ENCODE peak calls at places on chromosomes 12 and 14, in eight cellular contexts. V, S, Q, L, F, K, W and T are unnamed samples.

GRCh38 chr12:50786498-50787231 is 22.8 kb downstream of the ATF1 start:
- DNase-seq in V (peak; percentile 96), W (peak; percentile 95), K (no peak), S (no peak), Q (no peak), F (peak; percentile 14), L (peak; percentile 96), T (peak; percentile 86)

GRCh38 chr12:19186722-19187661 is 57.5 kb downstream of the PLEKHA5 start:
- DNase-seq in L (peak; percentile 82), K (no peak), S (no peak), W (peak; percentile 74), F (peak; percentile 77), Q (no peak), V (peak; percentile 75), T (no peak)

GRCh38 chr12:48189331-48190125 is 6.1 kb downstream of the CCDC184 start:
- DNase-seq in V (peak; percentile 72), F (peak; percentile 76), L (peak; percentile 82), W (peak; percentile 85), K (peak; percentile 74), S (no peak), Q (peak; percentile 86), T (peak; percentile 83)

GRCh38 chr12:92096346-92097136 is 49.1 kb downstream of the BTG1 start:
- DNase-seq in S (no peak), F (no peak), W (peak; percentile 49), Q (no peak), L (no peak), K (no peak), V (peak; percentile 17), T (peak; percentile 65)

GRCh38 chr12:123058980-123059379 is 78.5 kb downstream of the ARL6IP4 start:
- DNase-seq in S (peak; percentile 46), Q (no peak), V (peak; percentile 80), W (peak; percentile 86), K (no peak), F (no peak), L (no peak), T (no peak)

GRCh38 chr14:100063314-100063941 is 1.8 kb upstream of the EVL start:
- DNase-seq in S (no peak), Q (no peak), F (no peak), L (no peak), V (no peak), W (no peak), K (no peak), T (no peak)

GRCh38 chr14:96267336-96267735 is 11.3 kb downstream of the BDKRB1 start:
- DNase-seq in Q (no peak), F (no peak), W (peak; percentile 91), S (no peak), L (peak; percentile 79), K (no peak), V (peak; percentile 93), T (peak; percentile 53)

GRCh38 chr12:66409195-66409871 is 107.0 kb downstream of the HELB start:
- DNase-seq in W (peak; percentile 75), Q (peak; percentile 36), F (peak; percentile 84), L (peak; percentile 85), S (no peak), V (peak; percentile 81), K (no peak), T (peak; percentile 66)

GRCh38 chr12:76636141-76636692 is 76.6 kb upstream of the OSBPL8 start:
- DNase-seq in K (no peak), Q (no peak), L (peak; percentile 60), S (no peak), V (no peak), F (peak; percentile 30), W (no peak), T (no peak)

GRCh38 chr12:3705349-3705675 is 47.6 kb downstream of the CRACR2A start:
- DNase-seq in K (no peak), W (no peak), S (no peak), L (no peak), V (no peak), Q (no peak), F (no peak), T (no peak)

GRCh38 chr14:68945585-68946289 is 33.4 kb downstream of the ACTN1 start:
- DNase-seq in K (no peak), W (no peak), F (no peak), L (no peak), S (no peak), Q (no peak), V (no peak), T (no peak)

GRCh38 chr12:67747869-67748760 is 99.6 kb downstream of the DYRK2 start:
- DNase-seq in F (no peak), Q (peak; percentile 71), W (peak; percentile 41), V (peak; percentile 64), K (peak; percentile 77), L (peak; percentile 51), S (no peak), T (no peak)

GRCh38 chr12:121992059-121992879 is 29.4 kb upstream of the BCL7A start:
- DNase-seq in V (peak; percentile 99), L (peak; percentile 98), K (no peak), W (peak; percentile 77), Q (peak; percentile 27), S (peak; percentile 73), F (no peak), T (peak; percentile 95)

GRCh38 chr14:65834812-65835211 is 422.3 kb downstream of the FUT8 start:
- DNase-seq in W (no peak), V (no peak), F (peak; percentile 14), S (no peak), K (no peak), Q (no peak), L (no peak), T (no peak)

GRCh38 chr14:65833256-65833880 is 420.8 kb downstream of the FUT8 start:
- DNase-seq in K (no peak), V (peak; percentile 8), W (no peak), L (no peak), Q (peak; percentile 41), F (no peak), S (no peak), T (no peak)

GRCh38 chr14:65835501-65835900 is 423.0 kb downstream of the FUT8 start:
- DNase-seq in K (no peak), S (no peak), W (no peak), F (no peak), Q (no peak), L (no peak), V (no peak), T (no peak)

GRCh38 chr14:65834051-65834450 is 421.5 kb downstream of the FUT8 start:
- DNase-seq in L (no peak), K (no peak), Q (no peak), W (no peak), S (no peak), V (no peak), F (no peak), T (no peak)

DNA sequence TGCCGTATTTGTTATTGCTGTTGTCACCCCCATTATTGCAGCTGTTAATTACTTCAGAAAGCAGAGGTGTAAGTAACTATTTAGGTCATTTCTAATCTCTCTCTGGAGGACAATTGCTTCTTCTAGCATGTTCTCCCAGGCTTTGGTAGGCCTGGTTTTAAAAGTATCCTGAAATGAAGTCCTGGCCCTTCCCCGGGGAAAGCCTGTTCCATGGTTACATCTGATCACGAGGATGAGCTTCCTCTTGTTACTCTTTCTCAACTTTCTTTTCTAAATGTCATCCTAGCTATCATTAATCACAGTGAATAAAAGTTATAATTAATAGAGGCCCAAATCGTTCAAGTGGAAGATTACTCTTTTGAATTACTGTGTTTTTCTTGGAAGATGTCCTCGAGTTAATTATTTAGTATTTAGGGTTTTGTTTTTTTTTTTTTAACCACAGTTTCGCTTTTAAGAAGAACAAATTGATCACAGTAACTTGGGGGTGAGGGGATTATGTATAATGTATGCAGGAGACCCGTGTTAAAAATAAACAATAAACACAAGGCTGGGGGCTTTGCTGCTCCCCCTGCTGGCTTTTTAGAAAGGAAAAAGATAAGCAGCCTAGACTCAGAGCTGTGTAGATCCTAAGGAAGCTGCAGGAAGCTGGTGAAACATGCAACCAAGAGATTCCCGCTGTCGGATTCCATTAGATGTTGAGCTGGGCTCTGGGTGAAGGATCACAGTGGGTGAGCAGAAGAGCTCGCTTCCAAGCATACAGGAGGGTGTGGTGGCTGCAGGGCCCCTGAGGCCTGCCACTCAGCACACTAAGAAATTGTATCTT is 420.1 kb downstream of the FUT8 start:
- DNase-seq in K (no peak), W (no peak), F (peak; percentile 51), L (peak; percentile 16), S (no peak), V (peak; percentile 19), Q (no peak), T (peak; percentile 4)
- TF ChIP-seq CTCF in K (no peak), W (peak; percentile 35), F (peak; percentile 51), L (peak; percentile 38), S (no peak), V (peak; percentile 34), Q (no peak), T (peak; percentile 67)

GRCh38 chr14:23195552-23196101 is 12.2 kb upstream of the SLC7A8 start:
- DNase-seq in L (no peak), S (no peak), F (no peak), K (no peak), Q (no peak), W (no peak), V (no peak), T (no peak)
- H3K4me3 ChIP-seq in L (no peak overlapping the region), S (no peak overlapping the region), F (no peak overlapping the region), K (no peak overlapping the region), Q (no peak overlapping the region), W (no peak overlapping the region), V (no peak overlapping the region), T (no peak overlapping the region)

GRCh38 chr14:102806447-102806846 is 29.2 kb downstream of the TRAF3 start:
- DNase-seq in K (no peak), S (no peak), W (no peak), V (no peak), F (no peak), Q (no peak), L (no peak), T (no peak)
- TF ChIP-seq CTCF in K (no peak), S (no peak), W (no peak), V (no peak), F (no peak), Q (no peak), L (no peak), T (no peak)

GRCh38 chr14:67817750-67818438 is 1.5 kb upstream of the ZFYVE26 start:
- DNase-seq in S (no peak), F (no peak), K (no peak), L (no peak), V (no peak), W (peak; percentile 75), Q (no peak), T (no peak)

GRCh38 chr14:67816326-67817009 is at the start of gene ZFYVE26:
- DNase-seq in L (peak; percentile 96), S (peak; percentile 92), F (peak; percentile 99), Q (peak; percentile 96), W (peak; percentile 96), K (peak; percentile 92), V (peak; percentile 94), T (peak; percentile 96)

GRCh38 chr14:67815573-67816235 is 686 bp downstream of the ZFYVE26 start:
- DNase-seq in K (no peak), Q (no peak), S (no peak), F (peak; percentile 27), L (peak; percentile 56), W (peak; percentile 56), V (peak; percentile 46), T (peak; percentile 48)

GRCh38 chr14:67819563-67820411 is at the start of gene RAD51B:
- DNase-seq in K (peak; percentile 90), V (peak; percentile 84), S (peak; percentile 89), L (peak; percentile 86), F (peak; percentile 92), Q (peak; percentile 90), W (peak; percentile 88), T (peak; percentile 87)

DNA sequence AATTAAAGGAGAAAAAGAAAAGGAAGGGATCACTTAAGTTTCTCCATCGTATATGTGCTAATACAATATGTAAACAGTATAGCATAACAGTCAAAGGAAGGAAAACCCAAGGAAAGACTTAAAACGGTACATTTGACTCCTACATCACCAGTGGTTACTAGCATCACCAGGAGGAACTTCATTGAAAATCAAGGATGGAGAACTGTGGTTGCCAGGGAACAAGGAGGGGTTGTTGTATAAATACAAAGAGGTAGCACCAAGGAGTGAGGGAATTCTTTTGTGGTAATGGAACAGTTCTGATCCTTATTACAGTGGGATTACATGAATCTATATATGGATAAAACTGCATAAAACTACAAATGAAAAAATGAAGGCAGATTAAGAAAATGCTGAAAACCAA is 1.6 kb downstream of the ZFYVE26 start:
- DNase-seq in S (no peak), W (no peak), V (no peak), K (no peak), L (no peak), Q (no peak), F (peak; percentile 46), T (no peak)
- H3K4me3 ChIP-seq in S (no peak overlapping the region), W (no peak overlapping the region), V (no peak overlapping the region), K (no peak overlapping the region), L (no peak overlapping the region), Q (no peak overlapping the region), F (peak overlapping the region; percentile 71), T (no peak overlapping the region)